ENCODE peak calls at places on chromosomes 5 and 9, in seven cellular contexts. One of them, this sample, is unnamed.

GRCh38 chr9:36991516-36992134 is 42.4 kb downstream of the PAX5 start:
- DNase-seq in B cell: no peak
- DNase-seq in activated B cell treated with CpG ODN at 0.5 μM for 24 hours: no peak
- DNase-seq in fibroblast of mammary gland: peak
- DNase-seq in kidney: no peak
- DNase-seq in astrocyte of the spinal cord: peak
- DNase-seq in vagina: no peak
- DNase-seq in this sample: peak

GRCh38 chr5:71836547-71837112 is 117.6 kb downstream of the CARTPT start:
- DNase-seq in activated B cell treated with CpG ODN at 0.5 μM for 24 hours: no peak
- DNase-seq in kidney: no peak
- DNase-seq in vagina: no peak
- DNase-seq in fibroblast of mammary gland: peak
- DNase-seq in astrocyte of the spinal cord: no peak
- DNase-seq in B cell: no peak
- DNase-seq in this sample: no peak

GRCh38 chr5:111411321-111411720 is 101.0 kb downstream of the STARD4 start:
- DNase-seq in vagina: no peak
- DNase-seq in activated B cell treated with CpG ODN at 0.5 μM for 24 hours: no peak
- DNase-seq in fibroblast of mammary gland: no peak
- DNase-seq in astrocyte of the spinal cord: peak
- DNase-seq in B cell: no peak
- DNase-seq in kidney: no peak
- DNase-seq in this sample: no peak

GRCh38 chr9:114733814-114734213 is 51.8 kb upstream of the TEX48 start:
- DNase-seq in vagina: no peak
- DNase-seq in kidney: no peak
- DNase-seq in astrocyte of the spinal cord: peak
- DNase-seq in activated B cell treated with CpG ODN at 0.5 μM for 24 hours: no peak
- DNase-seq in B cell: no peak
- DNase-seq in fibroblast of mammary gland: peak
- DNase-seq in this sample: no peak

GRCh38 chr5:119302916-119303897 is 52.6 kb upstream of the TNFAIP8 start:
- DNase-seq in astrocyte of the spinal cord: peak
- DNase-seq in kidney: no peak
- DNase-seq in fibroblast of mammary gland: peak
- DNase-seq in B cell: no peak
- DNase-seq in vagina: no peak
- DNase-seq in activated B cell treated with CpG ODN at 0.5 μM for 24 hours: no peak
- DNase-seq in this sample: no peak

GRCh38 chr5:95449460-95449859 is 58.3 kb downstream of the FAM81B start:
- DNase-seq in astrocyte of the spinal cord: no peak
- DNase-seq in B cell: no peak
- DNase-seq in kidney: no peak
- DNase-seq in fibroblast of mammary gland: no peak
- DNase-seq in vagina: no peak
- DNase-seq in activated B cell treated with CpG ODN at 0.5 μM for 24 hours: no peak
- DNase-seq in this sample: no peak

GRCh38 chr5:109916481-109917153 is 226.9 kb downstream of the MAN2A1 start:
- DNase-seq in fibroblast of mammary gland: no peak
- DNase-seq in activated B cell treated with CpG ODN at 0.5 μM for 24 hours: no peak
- DNase-seq in B cell: no peak
- DNase-seq in astrocyte of the spinal cord: no peak
- DNase-seq in kidney: no peak
- DNase-seq in vagina: no peak
- DNase-seq in this sample: no peak

GRCh38 chr9:112856843-112857242 is 33.8 kb downstream of the SLC46A2 start:
- DNase-seq in vagina: no peak
- DNase-seq in B cell: no peak
- DNase-seq in activated B cell treated with CpG ODN at 0.5 μM for 24 hours: no peak
- DNase-seq in astrocyte of the spinal cord: no peak
- DNase-seq in kidney: no peak
- DNase-seq in fibroblast of mammary gland: no peak
- DNase-seq in this sample: no peak

GRCh38 chr5:43019615-43020293 is 20.4 kb downstream of the ANXA2R start:
- DNase-seq in astrocyte of the spinal cord: peak
- DNase-seq in kidney: peak
- DNase-seq in vagina: no peak
- DNase-seq in activated B cell treated with CpG ODN at 0.5 μM for 24 hours: peak
- DNase-seq in fibroblast of mammary gland: peak
- DNase-seq in B cell: peak
- DNase-seq in this sample: peak

GRCh38 chr5:5881294-5881693 is 458.8 kb downstream of the ICE1 start:
- DNase-seq in kidney: no peak
- DNase-seq in fibroblast of mammary gland: no peak
- DNase-seq in astrocyte of the spinal cord: no peak
- DNase-seq in B cell: no peak
- DNase-seq in activated B cell treated with CpG ODN at 0.5 μM for 24 hours: no peak
- DNase-seq in vagina: no peak
- DNase-seq in this sample: no peak

GRCh38 chr5:141821430-141821925 is 56.7 kb downstream of the PCDH1 start:
- DNase-seq in astrocyte of the spinal cord: peak
- DNase-seq in B cell: no peak
- DNase-seq in fibroblast of mammary gland: peak
- DNase-seq in activated B cell treated with CpG ODN at 0.5 μM for 24 hours: no peak
- DNase-seq in vagina: no peak
- DNase-seq in kidney: no peak
- DNase-seq in this sample: no peak

GRCh38 chr9:93098236-93098946 is 2.4 kb downstream of the CARD19 start:
- DNase-seq in activated B cell treated with CpG ODN at 0.5 μM for 24 hours: peak
- DNase-seq in astrocyte of the spinal cord: peak
- DNase-seq in B cell: peak
- DNase-seq in kidney: peak
- DNase-seq in vagina: no peak
- DNase-seq in fibroblast of mammary gland: peak
- DNase-seq in this sample: peak

DNA sequence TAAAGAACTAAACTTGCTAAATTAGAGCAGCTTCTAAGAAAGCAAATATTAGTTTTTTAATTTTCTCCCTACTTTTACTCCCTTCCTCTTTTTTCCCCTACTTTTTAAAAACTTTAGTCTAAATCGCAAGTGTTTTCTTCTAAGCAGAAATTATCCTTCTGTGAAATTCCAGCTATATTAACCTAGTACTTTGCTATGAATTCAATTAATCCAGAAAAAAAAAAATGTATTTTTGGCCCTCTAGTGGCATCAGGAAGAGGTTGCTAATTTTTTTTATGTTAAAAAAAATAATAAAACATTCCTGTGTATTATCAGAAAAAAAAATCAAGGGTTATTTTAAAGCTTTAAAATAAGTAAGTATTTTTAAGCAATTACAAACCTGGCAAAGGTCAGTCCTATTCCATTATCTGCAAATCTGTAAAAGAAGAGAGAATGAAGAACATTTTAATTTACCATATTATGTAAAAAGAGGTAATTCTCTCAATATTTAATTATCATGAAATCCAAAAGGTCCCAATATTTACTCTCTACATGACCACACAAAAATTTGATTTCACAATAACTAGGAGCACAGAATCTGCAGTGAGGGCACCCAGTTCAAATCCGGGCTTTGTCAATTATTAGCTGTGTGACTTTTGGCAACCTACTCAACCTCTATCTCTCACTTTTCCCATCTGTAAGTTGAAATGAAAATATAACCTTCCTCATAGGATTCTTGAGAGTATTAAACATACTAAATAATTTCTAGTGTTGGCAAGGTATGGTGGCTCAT is 52.0 kb downstream of the CEMIP2 start:
- DNase-seq in activated B cell treated with CpG ODN at 0.5 μM for 24 hours: no peak
- DNase-seq in kidney: no peak
- DNase-seq in vagina: no peak
- DNase-seq in fibroblast of mammary gland: peak
- DNase-seq in astrocyte of the spinal cord: peak
- DNase-seq in B cell: no peak
- DNase-seq in this sample: no peak
- TF ChIP-seq CTCF in activated B cell treated with CpG ODN at 0.5 μM for 24 hours: peak
- TF ChIP-seq CTCF in kidney: no peak
- TF ChIP-seq CTCF in vagina: no peak
- TF ChIP-seq CTCF in fibroblast of mammary gland: peak
- TF ChIP-seq CTCF in astrocyte of the spinal cord: peak
- TF ChIP-seq CTCF in B cell: peak
- TF ChIP-seq CTCF in this sample: peak

DNA sequence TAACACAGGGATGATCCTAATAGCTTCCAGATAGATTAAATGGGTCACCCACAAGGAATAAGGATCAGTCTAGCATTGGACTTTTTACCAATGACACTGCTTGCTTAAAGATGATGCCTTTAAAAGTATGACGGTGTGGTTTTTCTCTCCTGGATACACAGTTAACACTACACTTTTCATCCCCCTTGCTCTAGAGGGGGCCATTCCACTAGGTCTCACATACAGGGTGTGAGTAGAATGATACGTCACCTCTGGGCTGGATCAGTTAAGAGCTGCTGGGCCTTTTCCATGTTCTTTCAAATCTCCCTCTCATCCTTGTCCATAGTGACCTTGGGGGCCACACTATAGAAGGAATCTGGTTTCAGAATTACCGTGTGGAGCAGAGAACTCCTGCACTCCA is 140.6 kb downstream of the FSTL4 start:
- DNase-seq in kidney: no peak
- DNase-seq in activated B cell treated with CpG ODN at 0.5 μM for 24 hours: no peak
- DNase-seq in B cell: no peak
- DNase-seq in vagina: no peak
- DNase-seq in astrocyte of the spinal cord: no peak
- DNase-seq in fibroblast of mammary gland: no peak
- DNase-seq in this sample: no peak
- TF ChIP-seq CTCF in kidney: no peak
- TF ChIP-seq CTCF in activated B cell treated with CpG ODN at 0.5 μM for 24 hours: no peak
- TF ChIP-seq CTCF in B cell: no peak
- TF ChIP-seq CTCF in vagina: no peak
- TF ChIP-seq CTCF in astrocyte of the spinal cord: no peak
- TF ChIP-seq CTCF in fibroblast of mammary gland: no peak
- TF ChIP-seq CTCF in this sample: no peak

DNA sequence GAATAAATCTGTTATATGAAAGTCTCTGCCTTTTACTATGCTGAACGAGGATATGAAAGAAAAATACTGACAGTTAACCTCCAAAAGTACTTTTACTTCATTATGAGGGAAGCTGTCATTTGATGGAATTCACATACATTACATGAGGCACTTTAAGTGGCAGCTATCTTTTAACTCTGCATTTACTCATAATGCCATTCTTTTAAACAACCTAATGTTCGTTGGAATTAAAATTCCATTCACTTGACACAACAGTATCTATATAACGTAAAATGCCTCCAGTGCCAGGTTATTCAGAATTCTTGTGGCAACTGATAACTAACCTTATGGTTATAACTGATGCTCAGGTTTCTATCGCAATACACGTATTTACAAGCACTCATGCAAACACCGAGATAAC is 376.9 kb upstream of the GRAMD2B start:
- DNase-seq in vagina: no peak
- DNase-seq in fibroblast of mammary gland: no peak
- DNase-seq in kidney: no peak
- DNase-seq in astrocyte of the spinal cord: no peak
- DNase-seq in activated B cell treated with CpG ODN at 0.5 μM for 24 hours: no peak
- DNase-seq in B cell: no peak
- DNase-seq in this sample: no peak
- TF ChIP-seq CTCF in vagina: no peak
- TF ChIP-seq CTCF in fibroblast of mammary gland: no peak
- TF ChIP-seq CTCF in kidney: no peak
- TF ChIP-seq CTCF in astrocyte of the spinal cord: no peak
- TF ChIP-seq CTCF in activated B cell treated with CpG ODN at 0.5 μM for 24 hours: no peak
- TF ChIP-seq CTCF in B cell: no peak
- TF ChIP-seq CTCF in this sample: no peak

GRCh38 chr5:23740029-23740428 is 232.6 kb downstream of the PRDM9 start:
- DNase-seq in activated B cell treated with CpG ODN at 0.5 μM for 24 hours: no peak
- DNase-seq in kidney: no peak
- DNase-seq in fibroblast of mammary gland: peak
- DNase-seq in B cell: no peak
- DNase-seq in vagina: no peak
- DNase-seq in astrocyte of the spinal cord: no peak
- DNase-seq in this sample: no peak

DNA sequence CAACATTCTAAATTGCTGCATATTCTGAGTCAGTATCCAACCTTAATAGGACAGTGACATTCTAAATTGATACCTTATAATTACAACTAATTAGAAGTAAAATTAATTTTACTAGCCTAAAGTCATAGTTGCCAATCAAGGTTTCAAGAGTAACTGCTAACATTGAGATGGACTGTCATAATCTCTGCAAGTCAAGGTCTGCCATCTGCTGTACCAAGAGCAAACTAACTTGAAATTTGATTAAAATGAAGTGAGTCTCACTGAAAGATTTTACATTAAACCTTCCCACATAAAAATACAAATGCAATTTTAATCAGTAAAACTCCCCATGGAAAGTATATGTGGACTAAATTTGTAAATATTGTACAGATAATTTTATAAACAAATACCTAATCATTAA is 235.3 kb downstream of the PRDM9 start:
- DNase-seq in B cell: no peak
- DNase-seq in fibroblast of mammary gland: peak
- DNase-seq in astrocyte of the spinal cord: no peak
- DNase-seq in kidney: no peak
- DNase-seq in activated B cell treated with CpG ODN at 0.5 μM for 24 hours: no peak
- DNase-seq in vagina: no peak
- DNase-seq in this sample: no peak
- TF ChIP-seq CTCF in B cell: no peak
- TF ChIP-seq CTCF in fibroblast of mammary gland: no peak
- TF ChIP-seq CTCF in astrocyte of the spinal cord: no peak
- TF ChIP-seq CTCF in kidney: no peak
- TF ChIP-seq CTCF in activated B cell treated with CpG ODN at 0.5 μM for 24 hours: no peak
- TF ChIP-seq CTCF in vagina: no peak
- TF ChIP-seq CTCF in this sample: no peak

DNA sequence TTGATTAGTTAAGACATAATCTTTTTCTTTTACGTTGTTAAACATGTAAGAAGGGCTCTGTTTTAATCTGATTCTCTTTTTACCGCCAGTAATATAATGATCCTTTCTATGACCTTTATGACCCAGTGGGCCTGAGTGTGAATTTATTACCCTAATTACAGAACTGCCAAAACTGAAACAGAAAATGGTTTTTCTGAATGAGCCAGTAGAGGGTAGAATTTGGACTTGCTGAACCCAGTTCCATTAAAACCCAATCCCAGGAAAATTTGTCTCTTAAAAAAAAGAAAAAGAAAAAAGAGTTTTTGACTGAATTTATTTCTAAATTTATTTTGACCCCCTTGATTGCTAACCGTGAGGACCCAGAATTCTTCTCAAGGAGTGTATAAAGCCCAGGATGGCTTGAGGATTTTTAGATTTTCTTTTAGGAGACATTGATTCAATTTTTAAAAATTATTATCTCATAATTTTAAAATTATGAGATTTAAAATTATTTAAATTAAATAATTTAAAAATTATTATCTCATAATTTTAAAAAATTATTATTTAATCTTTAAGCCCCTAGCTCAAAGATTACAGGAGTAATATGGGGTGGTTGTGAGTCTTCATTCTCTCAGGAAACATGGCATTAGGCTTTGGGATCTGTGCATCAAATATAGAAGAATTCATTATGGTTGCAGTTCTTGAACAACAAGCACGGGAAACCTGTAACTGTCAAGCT is 94.1 kb upstream of the GLIS3 start:
- DNase-seq in astrocyte of the spinal cord: no peak
- DNase-seq in kidney: no peak
- DNase-seq in fibroblast of mammary gland: no peak
- DNase-seq in vagina: no peak
- DNase-seq in B cell: no peak
- DNase-seq in activated B cell treated with CpG ODN at 0.5 μM for 24 hours: no peak
- DNase-seq in this sample: no peak
- TF ChIP-seq CTCF in astrocyte of the spinal cord: no peak
- TF ChIP-seq CTCF in kidney: no peak
- TF ChIP-seq CTCF in fibroblast of mammary gland: no peak
- TF ChIP-seq CTCF in vagina: no peak
- TF ChIP-seq CTCF in B cell: no peak
- TF ChIP-seq CTCF in activated B cell treated with CpG ODN at 0.5 μM for 24 hours: no peak
- TF ChIP-seq CTCF in this sample: no peak

This sample was measured in upper lobe of right lung.